ENCODE peak calls at places on chromosomes 6 and 20, in seven cellular contexts. U, P, X, A, Z, V and S are unnamed samples. For H3K36me3, the result is how much of the 10 kb centered on the place peaks cover.

GRCh38 chr20:52494244-52494643 is 302.7 kb upstream of the ZFP64 start:
- DNase-seq in U (no peak), P (no peak), X (no peak), A (no peak), Z (peak), V (peak), S (no peak)

GRCh38 chr6:147689398-147689797 is 180.9 kb downstream of the SAMD5 start:
- DNase-seq in U (no peak), P (no peak), X (no peak), A (no peak), Z (no peak), V (no peak), S (no peak)

GRCh38 chr6:133704371-133704770 is 184.5 kb upstream of the TCF21 start:
- DNase-seq in U (no peak), P (no peak), X (no peak), A (no peak), Z (no peak), V (no peak), S (no peak)

GRCh38 chr6:45486739-45487138 is 109.0 kb upstream of the SUPT3H start:
- DNase-seq in U (no peak), P (no peak), X (no peak), A (no peak), Z (no peak), V (no peak), S (no peak)

GRCh38 chr6:97913721-97914120 is 630.7 kb upstream of the MMS22L start:
- DNase-seq in U (no peak), P (no peak), X (no peak), A (no peak), Z (no peak), V (no peak), S (no peak)

GRCh38 chr6:132252113-132252512 is 149.2 kb downstream of the MOXD1 start:
- DNase-seq in U (no peak), P (no peak), X (no peak), A (no peak), Z (no peak), V (no peak), S (no peak)

GRCh38 chr6:37699138-37699766 is 1.6 kb upstream of the MDGA1 start:
- DNase-seq in U (no peak), P (peak), X (no peak), A (peak), Z (peak), V (peak), S (peak)

GRCh38 chr6:147782302-147782701 is 273.8 kb downstream of the SAMD5 start:
- DNase-seq in U (no peak), P (no peak), X (no peak), A (no peak), Z (no peak), V (no peak), S (no peak)

GRCh38 chr20:12882832-12883506 is 125.8 kb upstream of the SPTLC3 start:
- DNase-seq in U (no peak), P (no peak), X (no peak), A (no peak), Z (no peak), V (no peak), S (no peak)

GRCh38 chr20:50385733-50386640 is 124.2 kb upstream of the PTPN1 start:
- DNase-seq in U (no peak), P (peak), X (peak), A (no peak), Z (no peak), V (peak), S (peak)

GRCh38 chr6:83403191-83403590 is 27.7 kb downstream of the ME1 start:
- DNase-seq in U (no peak), P (no peak), X (no peak), A (no peak), Z (peak), V (no peak), S (no peak)

DNA sequence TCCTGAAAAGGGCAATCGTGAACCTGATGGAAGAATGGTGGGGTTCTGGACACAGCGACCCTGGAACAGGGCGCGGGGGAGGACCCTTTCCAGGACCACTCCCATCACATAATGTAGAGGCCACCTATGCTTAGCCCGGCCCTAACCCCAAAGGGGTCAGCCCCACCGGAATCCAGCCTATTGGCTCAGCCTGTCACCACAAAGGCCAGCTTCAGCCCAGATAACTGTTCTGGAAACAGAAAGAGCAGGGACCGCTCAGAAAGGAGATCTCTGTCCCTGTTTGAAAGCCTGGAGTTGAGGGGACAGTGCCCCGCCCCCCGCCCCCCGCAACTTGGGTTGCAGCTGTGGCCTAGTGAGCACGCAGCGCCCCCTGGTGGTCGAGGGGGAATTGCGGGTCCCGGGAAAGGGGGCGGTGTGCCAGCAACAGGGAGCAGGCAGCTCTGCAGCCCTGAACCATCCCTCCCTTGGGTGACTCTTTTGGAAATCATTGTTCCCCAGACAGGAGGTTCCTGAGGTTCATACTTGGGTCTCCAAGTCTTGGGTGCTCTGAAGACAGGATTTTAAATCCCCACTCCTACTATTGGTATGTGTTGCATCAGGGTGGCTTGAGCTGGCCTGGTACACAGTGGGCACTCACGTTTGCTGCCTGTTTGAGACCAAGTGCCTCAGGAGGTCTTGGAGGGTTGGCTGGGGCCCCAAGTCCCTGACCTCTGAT is 1.5 kb downstream of the SIGLEC1 start:
- DNase-seq in U (peak), P (peak), X (peak), A (peak), Z (peak), V (peak), S (peak)
- H3K4me3 ChIP-seq in U (no peak), P (no peak), X (peak), A (no peak), Z (no peak), V (no peak), S (no peak)

DNA sequence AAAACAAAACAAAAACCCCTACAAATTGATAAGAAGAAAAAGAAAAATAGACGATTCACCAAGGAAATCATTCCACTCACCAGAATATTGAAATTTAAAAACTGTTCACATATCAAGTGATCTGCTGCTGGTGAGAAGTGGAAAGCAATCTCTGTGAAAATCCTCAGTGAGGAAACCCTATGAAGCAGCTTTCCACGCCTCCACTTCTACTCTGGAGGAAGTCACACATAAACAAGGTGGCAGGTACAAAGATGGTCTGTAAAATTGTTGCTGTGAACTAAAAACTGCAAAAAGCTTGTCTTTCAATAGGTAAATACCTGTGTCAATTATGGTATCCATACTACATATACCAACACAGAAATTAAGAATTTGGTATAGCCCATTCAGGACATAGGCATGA is 18.5 kb downstream of the CD164 start:
- DNase-seq in U (no peak), P (no peak), X (no peak), A (no peak), Z (no peak), V (no peak), S (no peak)
- H3K36me3 ChIP-seq in U (under half), P (under half), X (half or more), A (under half), Z (under half), V (half or more), S (half or more)

DNA sequence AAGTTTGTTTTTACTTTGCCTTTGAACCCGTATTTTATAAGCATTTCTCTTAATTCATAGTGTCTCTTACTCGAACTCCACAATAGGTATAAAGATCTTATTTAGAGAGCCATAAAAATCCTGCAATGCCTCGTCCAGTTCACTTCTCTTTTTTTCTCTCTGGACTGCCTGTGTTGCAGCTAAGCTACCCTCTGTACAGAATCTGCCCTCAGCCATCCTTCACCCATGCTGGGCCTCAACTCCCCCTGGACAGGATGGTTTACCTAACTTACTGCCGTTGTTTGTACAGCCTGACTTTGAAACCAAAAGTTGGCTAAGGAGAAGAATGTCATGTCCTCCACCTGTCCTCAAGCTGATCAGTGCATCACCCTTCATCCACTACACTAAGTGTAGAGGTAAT is 10.4 kb downstream of the QRSL1 start:
- DNase-seq in U (no peak), P (no peak), X (no peak), A (no peak), Z (no peak), V (no peak), S (no peak)
- H3K27ac ChIP-seq in U (no peak), P (no peak), X (peak), A (no peak), Z (no peak), V (no peak), S (no peak)

DNA sequence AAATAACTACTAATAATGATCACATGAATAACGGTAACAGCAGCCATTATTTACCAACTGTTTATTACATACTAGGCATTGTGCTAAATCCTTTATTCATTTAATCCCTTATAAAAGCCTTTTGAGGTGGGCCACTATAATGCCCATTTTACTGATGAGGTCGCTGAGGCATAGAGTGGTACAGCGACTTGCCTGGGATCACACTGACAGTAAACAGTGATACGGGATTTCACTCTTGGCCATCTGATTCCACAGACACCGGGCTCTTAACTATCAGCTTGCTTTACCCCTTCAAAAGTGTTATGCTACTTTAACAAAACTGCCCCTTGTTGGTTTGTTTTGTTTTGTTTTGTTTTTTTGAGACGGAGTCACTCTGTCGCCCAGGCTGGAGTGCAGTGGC is 2.2 kb upstream of the RAB22A start:
- DNase-seq in U (no peak), P (no peak), X (no peak), A (no peak), Z (no peak), V (no peak), S (no peak)
- H3K4me3 ChIP-seq in U (no peak), P (peak), X (peak), A (no peak), Z (no peak), V (peak), S (no peak)

GRCh38 chr20:41407617-41408016 is 41.0 kb upstream of the EMILIN3 start:
- DNase-seq in U (no peak), P (no peak), X (no peak), A (no peak), Z (no peak), V (no peak), S (no peak)

GRCh38 chr20:41408131-41408789 is 41.6 kb upstream of the EMILIN3 start:
- DNase-seq in U (no peak), P (no peak), X (no peak), A (no peak), Z (no peak), V (no peak), S (no peak)

GRCh38 chr20:41406896-41407444 is 40.4 kb upstream of the EMILIN3 start:
- DNase-seq in U (no peak), P (no peak), X (no peak), A (no peak), Z (no peak), V (no peak), S (no peak)

GRCh38 chr20:41411458-41411857 is 44.8 kb upstream of the EMILIN3 start:
- DNase-seq in U (no peak), P (no peak), X (no peak), A (no peak), Z (no peak), V (no peak), S (no peak)

GRCh38 chr20:41408986-41409385 is 42.4 kb upstream of the EMILIN3 start:
- DNase-seq in U (no peak), P (no peak), X (no peak), A (no peak), Z (no peak), V (no peak), S (no peak)
- H3K36me3 ChIP-seq in U (under half), P (half or more), X (half or more), A (under half), Z (half or more), V (half or more), S (half or more)